ENCODE peak calls at places on chromosomes 11 and 22, in seven cellular contexts. L is lower lobe of right lung, O is mammary epithelial cell, P is OCI-LY7, Q is psoas muscle, Y is right atrium auricular region, X is IMR-90. B is an unnamed sample.

GRCh38 chr11:2202900-2203439 is 31.4 kb upstream of the TH start:
- DNase-seq in L (no peak), O (no peak), P (no peak), Q (peak), Y (no peak), X (no peak), B (no peak)

GRCh38 chr11:70410276-70410675 is 11.9 kb downstream of the CTTN start:
- DNase-seq in L (no peak), O (no peak), P (no peak), Q (no peak), Y (no peak), X (no peak), B (no peak)

GRCh38 chr11:19874241-19874640 is 161.6 kb downstream of the NAV2 start:
- DNase-seq in L (no peak), O (no peak), P (no peak), Q (no peak), Y (no peak), X (no peak), B (no peak)

GRCh38 chr22:23256986-23257888 is 76.9 kb downstream of the BCR start:
- DNase-seq in L (no peak), O (peak), P (no peak), Q (peak), Y (peak), X (no peak), B (peak)

GRCh38 chr11:7311903-7312302 is 60.2 kb downstream of the SYT9 start:
- DNase-seq in L (no peak), O (no peak), P (no peak), Q (no peak), Y (no peak), X (no peak), B (no peak)

GRCh38 chr11:65262381-65262680 is 569 bp downstream of the POLA2 start:
- DNase-seq in L (peak), O (no peak), P (no peak), Q (no peak), Y (peak), X (no peak), B (no peak)

GRCh38 chr11:70661763-70662501 is 263.6 kb downstream of the CTTN start:
- DNase-seq in L (no peak), O (peak), P (no peak), Q (no peak), Y (no peak), X (peak), B (no peak)

GRCh38 chr11:79414644-79415317 is 26.0 kb downstream of the TENM4 start:
- DNase-seq in L (no peak), O (peak), P (no peak), Q (peak), Y (no peak), X (peak), B (peak)

GRCh38 chr11:115963170-115963569 is 459.0 kb upstream of the CADM1 start:
- DNase-seq in L (no peak), O (no peak), P (no peak), Q (no peak), Y (no peak), X (no peak), B (no peak)

GRCh38 chr22:35348026-35348590 is 32.8 kb upstream of the HMOX1 start:
- DNase-seq in L (no peak), O (no peak), P (no peak), Q (no peak), Y (no peak), X (no peak), B (no peak)

GRCh38 chr11:44961894-44962293 is 11.2 kb upstream of the TP53I11 start:
- DNase-seq in L (no peak), O (no peak), P (no peak), Q (no peak), Y (no peak), X (no peak), B (no peak)

GRCh38 chr11:130418756-130419155 is 9.7 kb downstream of the ADAMTS8 start:
- DNase-seq in L (no peak), O (no peak), P (no peak), Q (peak), Y (no peak), X (peak), B (no peak)

GRCh38 chr11:4994551-4994950 is at the start of gene OR51L1:
- DNase-seq in L (no peak), O (no peak), P (no peak), Q (no peak), Y (no peak), X (no peak), B (no peak)

GRCh38 chr11:28983780-28984179 is 875.6 kb downstream of the METTL15 start:
- DNase-seq in L (no peak), O (no peak), P (no peak), Q (no peak), Y (no peak), X (no peak), B (no peak)

GRCh38 chr11:86747801-86748200 is 52.5 kb upstream of the PRSS23 start:
- DNase-seq in L (no peak), O (no peak), P (no peak), Q (no peak), Y (no peak), X (no peak), B (no peak)

GRCh38 chr11:38791346-38791961 is 2193.4 kb upstream of the RAG2 start:
- DNase-seq in L (no peak), O (peak), P (peak), Q (no peak), Y (no peak), X (peak), B (no peak)

GRCh38 chr22:50192056-50192824 is 6.5 kb downstream of the TRABD start:
- DNase-seq in L (no peak), O (peak), P (peak), Q (no peak), Y (no peak), X (peak), B (no peak)

GRCh38 chr11:15229069-15229468 is 114.3 kb downstream of the INSC start:
- DNase-seq in L (no peak), O (no peak), P (no peak), Q (no peak), Y (no peak), X (peak), B (no peak)

GRCh38 chr11:74398244-74399159 is at the start of gene PGM2L1:
- DNase-seq in L (peak), O (peak), P (peak), Q (peak), Y (peak), X (peak), B (peak)

GRCh38 chr11:29190313-29190712 is 826.5 kb downstream of the KCNA4 start:
- DNase-seq in L (no peak), O (peak), P (no peak), Q (no peak), Y (no peak), X (no peak), B (no peak)

GRCh38 chr22:30286813-30287625 is 2.3 kb downstream of the CASTOR1 start:
- DNase-seq in L (peak), O (peak), P (peak), Q (peak), Y (no peak), X (peak), B (peak)

GRCh38 chr22:26671317-26672059 is 14.1 kb downstream of the MIAT start:
- DNase-seq in L (peak), O (peak), P (peak), Q (peak), Y (no peak), X (no peak), B (peak)

GRCh38 chr11:62001450-62002178 is 34.2 kb upstream of the FTH1 start:
- DNase-seq in L (no peak), O (no peak), P (no peak), Q (no peak), Y (no peak), X (no peak), B (peak)

GRCh38 chr22:32528316-32528715 is 53.7 kb downstream of the FBXO7 start:
- DNase-seq in L (no peak), O (no peak), P (no peak), Q (no peak), Y (no peak), X (no peak), B (no peak)

GRCh38 chr11:119538748-119539147 is 115.8 kb upstream of the THY1 start:
- DNase-seq in L (no peak), O (no peak), P (no peak), Q (no peak), Y (no peak), X (no peak), B (no peak)

GRCh38 chr22:41713004-41713403 is 13.7 kb downstream of the MEI1 start:
- DNase-seq in L (no peak), O (no peak), P (no peak), Q (no peak), Y (no peak), X (no peak), B (no peak)

GRCh38 chr11:119340335-119341221 is at the start of gene C1QTNF5:
- DNase-seq in L (peak), O (no peak), P (no peak), Q (peak), Y (peak), X (peak), B (peak)

GRCh38 chr11:46982797-46983452 is 46.4 kb downstream of the CSTPP1 start:
- DNase-seq in L (no peak), O (no peak), P (no peak), Q (no peak), Y (no peak), X (no peak), B (no peak)

GRCh38 chr11:4191031-4191571 is 96.5 kb downstream of the RRM1 start:
- DNase-seq in L (no peak), O (no peak), P (no peak), Q (no peak), Y (peak), X (no peak), B (no peak)

GRCh38 chr11:11569936-11570491 is 51.8 kb downstream of the GALNT18 start:
- DNase-seq in L (peak), O (peak), P (no peak), Q (peak), Y (peak), X (no peak), B (no peak)

GRCh38 chr22:50184004-50184461 is 1.7 kb upstream of the TRABD start:
- DNase-seq in L (peak), O (no peak), P (no peak), Q (peak), Y (peak), X (peak), B (peak)

GRCh38 chr11:20597924-20598484 is 1.4 kb upstream of the SLC6A5 start:
- DNase-seq in L (no peak), O (no peak), P (no peak), Q (no peak), Y (no peak), X (no peak), B (no peak)

GRCh38 chr11:76267563-76267962 is 61.3 kb upstream of the WNT11 start:
- DNase-seq in L (no peak), O (no peak), P (no peak), Q (no peak), Y (no peak), X (peak), B (no peak)
- H3K27ac ChIP-seq in L (no peak), O (no peak), P (no peak), Q (no peak), Y (no peak), X (no peak), B (no peak)

GRCh38 chr22:36745301-36745995 is 30.5 kb downstream of the IFT27 start:
- DNase-seq in L (peak), O (peak), P (no peak), Q (no peak), Y (no peak), X (no peak), B (peak)
- TF ChIP-seq CTCF in L (no peak), O (no peak), P (no peak), Q (no peak), Y (no peak), X (no peak), B (no peak)

GRCh38 chr22:45007247-45007945 is 2.4 kb downstream of the PHF21B start:
- DNase-seq in L (no peak), O (peak), P (no peak), Q (no peak), Y (no peak), X (peak), B (peak)
- H3K4me3 ChIP-seq in L (peak), O (no peak), P (no peak), Q (peak), Y (peak), X (no peak), B (peak)

DNA sequence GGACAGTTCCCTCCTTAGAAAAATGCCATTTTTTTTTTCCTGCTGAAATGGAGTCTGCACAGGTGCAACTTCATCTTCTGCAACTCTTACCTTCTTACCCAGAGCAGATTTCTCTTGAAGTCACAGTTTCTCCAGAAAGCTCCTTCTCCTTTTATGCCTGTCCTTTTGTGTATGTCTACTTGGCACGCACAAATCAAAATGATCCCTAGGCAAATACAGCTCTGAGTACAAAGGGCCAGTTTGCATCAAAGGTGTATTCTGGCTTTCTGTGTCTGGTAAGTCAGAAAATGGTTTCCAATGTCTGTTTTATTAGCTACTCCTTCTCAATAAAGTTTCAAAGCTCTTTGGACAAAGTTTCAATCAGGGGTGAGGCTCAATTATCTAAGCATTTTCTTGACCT is 2.5 kb downstream of the CLDN25 start:
- DNase-seq in L (no peak), O (no peak), P (no peak), Q (no peak), Y (no peak), X (no peak), B (no peak)
- H3K27ac ChIP-seq in L (no peak), O (no peak), P (no peak), Q (no peak), Y (no peak), X (no peak), B (no peak)

DNA sequence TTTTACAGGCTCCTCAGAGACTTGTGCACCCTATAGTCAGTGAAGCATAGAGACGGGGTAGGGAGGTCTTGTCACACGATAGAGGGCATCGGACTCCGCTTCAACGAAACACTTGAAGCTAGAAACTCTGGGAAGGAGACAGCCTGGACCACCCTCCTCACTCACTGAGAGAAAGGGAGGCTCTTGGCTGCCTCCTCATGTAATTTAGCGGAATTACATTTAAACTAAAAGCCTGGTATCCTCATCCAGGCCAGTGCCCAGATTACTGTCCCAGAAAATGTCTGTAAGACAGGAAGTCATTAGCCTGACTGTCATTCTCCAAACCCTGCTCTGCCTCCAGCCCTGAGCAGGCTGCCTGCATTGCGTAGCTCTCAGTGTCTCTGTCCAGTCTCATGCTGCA is 36.0 kb downstream of the TTLL1 start:
- DNase-seq in L (no peak), O (no peak), P (no peak), Q (no peak), Y (no peak), X (no peak), B (no peak)
- TF ChIP-seq CTCF in L (peak), O (no peak), P (peak), Q (no peak), Y (no peak), X (peak), B (no peak)

DNA sequence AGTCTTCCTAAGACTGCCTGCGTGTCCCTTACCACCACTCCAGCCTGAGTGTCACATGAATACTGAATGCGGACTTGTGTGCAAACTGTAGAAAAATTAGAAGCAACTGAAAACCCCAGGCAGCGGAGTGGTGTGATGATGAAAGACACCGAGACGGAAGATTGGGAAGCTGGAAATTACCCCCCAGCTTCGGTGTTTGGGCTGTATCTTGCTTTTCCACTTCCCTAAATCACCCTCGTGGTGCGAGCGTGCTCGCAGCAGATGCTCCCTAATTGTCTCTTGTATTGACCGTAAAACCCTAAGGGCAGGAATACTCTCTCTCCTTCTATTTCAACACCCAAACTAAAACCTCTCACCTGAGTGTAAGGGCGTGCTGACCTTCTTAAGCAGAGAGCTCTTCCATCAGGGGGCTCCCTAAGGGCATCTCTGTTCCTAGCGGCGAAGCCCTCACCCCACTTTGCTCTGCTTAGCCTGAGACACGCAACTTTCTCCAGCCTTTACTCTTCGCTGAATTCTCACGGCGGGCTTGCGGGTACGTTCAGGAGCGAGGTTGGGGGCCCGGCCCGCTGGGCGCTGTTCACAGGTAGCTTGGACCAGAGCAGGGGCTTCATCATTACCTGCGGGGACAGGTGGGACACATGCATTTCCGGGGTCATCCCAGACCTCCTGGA is 62.4 kb downstream of the CRYBB2 start:
- DNase-seq in L (no peak), O (no peak), P (no peak), Q (no peak), Y (no peak), X (no peak), B (no peak)
- H3K4me3 ChIP-seq in L (no peak), O (no peak), P (no peak), Q (no peak), Y (no peak), X (no peak), B (no peak)